ENCODE peak calls at places on chromosome X, in seven cellular contexts. One of them, this sample, is unnamed.

GRCh38 chrX:68710870-68711576 is 63.6 kb downstream of the STARD8 start:
- DNase-seq in GM12865: peak; percentile 35
- DNase-seq in SK-N-SH: peak; percentile 73
- DNase-seq in astrocyte of the spinal cord: peak; percentile 37
- DNase-seq in OCI-LY7: peak; percentile 10
- DNase-seq in type B pancreatic cell: no peak
- DNase-seq in astrocyte: peak; percentile 18
- DNase-seq in this sample: peak; percentile 36

GRCh38 chrX:154696328-154697045 is 43.1 kb upstream of the CTAG2 start:
- DNase-seq in astrocyte of the spinal cord: peak; percentile 61
- DNase-seq in GM12865: no peak
- DNase-seq in astrocyte: peak; percentile 62
- DNase-seq in OCI-LY7: no peak
- DNase-seq in type B pancreatic cell: no peak
- DNase-seq in SK-N-SH: no peak
- DNase-seq in this sample: peak; percentile 55

GRCh38 chrX:3576886-3577516 is 136.4 kb downstream of the PRKX start:
- DNase-seq in GM12865: no peak
- DNase-seq in OCI-LY7: no peak
- DNase-seq in astrocyte: no peak
- DNase-seq in astrocyte of the spinal cord: no peak
- DNase-seq in type B pancreatic cell: no peak
- DNase-seq in SK-N-SH: no peak
- DNase-seq in this sample: peak; percentile 3

GRCh38 chrX:107485019-107485418 is 35.6 kb downstream of the FRMPD3 start:
- DNase-seq in astrocyte of the spinal cord: peak; percentile 5
- DNase-seq in GM12865: peak; percentile 3
- DNase-seq in type B pancreatic cell: no peak
- DNase-seq in SK-N-SH: no peak
- DNase-seq in OCI-LY7: peak; percentile 34
- DNase-seq in astrocyte: peak; percentile 6
- DNase-seq in this sample: no peak

GRCh38 chrX:12548746-12549145 is 242.5 kb upstream of the PRPS2 start:
- DNase-seq in astrocyte: no peak
- DNase-seq in astrocyte of the spinal cord: peak; percentile 18
- DNase-seq in SK-N-SH: no peak
- DNase-seq in GM12865: peak; percentile 22
- DNase-seq in type B pancreatic cell: no peak
- DNase-seq in OCI-LY7: peak; percentile 26
- DNase-seq in this sample: no peak

GRCh38 chrX:107715331-107716044 is 60.1 kb downstream of the TSC22D3 start:
- DNase-seq in SK-N-SH: peak; percentile 30
- DNase-seq in OCI-LY7: peak; percentile 31
- DNase-seq in type B pancreatic cell: no peak
- DNase-seq in GM12865: no peak
- DNase-seq in astrocyte of the spinal cord: no peak
- DNase-seq in astrocyte: no peak
- DNase-seq in this sample: peak; percentile 12

GRCh38 chrX:2445662-2446623 is 54.8 kb downstream of the DHRSX start:
- DNase-seq in GM12865: no peak
- DNase-seq in OCI-LY7: no peak
- DNase-seq in astrocyte: no peak
- DNase-seq in astrocyte of the spinal cord: no peak
- DNase-seq in type B pancreatic cell: no peak
- DNase-seq in SK-N-SH: no peak
- DNase-seq in this sample: no peak

GRCh38 chrX:52271212-52271611 is 86.5 kb downstream of the MAGED4 start:
- DNase-seq in GM12865: peak; percentile 3
- DNase-seq in type B pancreatic cell: no peak
- DNase-seq in astrocyte: no peak
- DNase-seq in SK-N-SH: no peak
- DNase-seq in astrocyte of the spinal cord: no peak
- DNase-seq in OCI-LY7: peak; percentile 32
- DNase-seq in this sample: no peak

GRCh38 chrX:140762061-140762460 is 52.5 kb downstream of the LINC00632 start:
- DNase-seq in SK-N-SH: peak; percentile 50
- DNase-seq in type B pancreatic cell: no peak
- DNase-seq in astrocyte of the spinal cord: peak; percentile 68
- DNase-seq in GM12865: peak; percentile 31
- DNase-seq in astrocyte: peak; percentile 58
- DNase-seq in OCI-LY7: peak; percentile 54
- DNase-seq in this sample: peak; percentile 45

GRCh38 chrX:105375816-105376215 is 155.3 kb upstream of the TEX13A start:
- DNase-seq in astrocyte of the spinal cord: peak; percentile 36
- DNase-seq in OCI-LY7: no peak
- DNase-seq in type B pancreatic cell: no peak
- DNase-seq in SK-N-SH: no peak
- DNase-seq in GM12865: no peak
- DNase-seq in astrocyte: peak; percentile 2
- DNase-seq in this sample: peak; percentile 35

GRCh38 chrX:137568741-137569469 is 3.0 kb downstream of the ZIC3 start:
- DNase-seq in astrocyte of the spinal cord: peak; percentile 14
- DNase-seq in GM12865: no peak
- DNase-seq in type B pancreatic cell: no peak
- DNase-seq in astrocyte: no peak
- DNase-seq in OCI-LY7: no peak
- DNase-seq in SK-N-SH: no peak
- DNase-seq in this sample: no peak

GRCh38 chrX:51494409-51494808 is 2.0 kb downstream of the NUDT11 start:
- DNase-seq in astrocyte of the spinal cord: peak; percentile 8
- DNase-seq in SK-N-SH: no peak
- DNase-seq in astrocyte: no peak
- DNase-seq in type B pancreatic cell: no peak
- DNase-seq in GM12865: no peak
- DNase-seq in OCI-LY7: peak; percentile 25
- DNase-seq in this sample: no peak

GRCh38 chrX:1609311-1609710 is 5.5 kb upstream of the ASMT start:
- DNase-seq in astrocyte: no peak
- DNase-seq in type B pancreatic cell: no peak
- DNase-seq in GM12865: no peak
- DNase-seq in SK-N-SH: no peak
- DNase-seq in astrocyte of the spinal cord: no peak
- DNase-seq in OCI-LY7: no peak
- DNase-seq in this sample: no peak

GRCh38 chrX:40099046-40099968 is 1.5 kb upstream of the BCOR start:
- DNase-seq in SK-N-SH: peak; percentile 70
- DNase-seq in GM12865: peak; percentile 85
- DNase-seq in astrocyte: no peak
- DNase-seq in type B pancreatic cell: no peak
- DNase-seq in astrocyte of the spinal cord: no peak
- DNase-seq in OCI-LY7: peak; percentile 87
- DNase-seq in this sample: no peak

GRCh38 chrX:108199691-108200090 is 108.1 kb downstream of the ATG4A start:
- DNase-seq in OCI-LY7: peak; percentile 7
- DNase-seq in type B pancreatic cell: no peak
- DNase-seq in astrocyte: no peak
- DNase-seq in GM12865: peak; percentile 14
- DNase-seq in SK-N-SH: peak; percentile 23
- DNase-seq in astrocyte of the spinal cord: peak; percentile 25
- DNase-seq in this sample: peak; percentile 1

GRCh38 chrX:112997991-112998390 is 157.4 kb upstream of the AMOT start:
- DNase-seq in type B pancreatic cell: no peak
- DNase-seq in OCI-LY7: no peak
- DNase-seq in astrocyte: no peak
- DNase-seq in SK-N-SH: no peak
- DNase-seq in GM12865: no peak
- DNase-seq in astrocyte of the spinal cord: no peak
- DNase-seq in this sample: no peak

GRCh38 chrX:84188320-84188834 is 378 bp upstream of the RPS6KA6 start:
- DNase-seq in astrocyte of the spinal cord: peak; percentile 57
- DNase-seq in SK-N-SH: peak; percentile 82
- DNase-seq in astrocyte: peak; percentile 38
- DNase-seq in OCI-LY7: no peak
- DNase-seq in type B pancreatic cell: peak; percentile 66
- DNase-seq in GM12865: no peak
- DNase-seq in this sample: peak; percentile 32

GRCh38 chrX:16172391-16172790 is 5.1 kb downstream of the MAGEB17 start:
- DNase-seq in OCI-LY7: no peak
- DNase-seq in type B pancreatic cell: no peak
- DNase-seq in astrocyte of the spinal cord: no peak
- DNase-seq in astrocyte: no peak
- DNase-seq in GM12865: no peak
- DNase-seq in SK-N-SH: no peak
- DNase-seq in this sample: no peak

GRCh38 chrX:24305905-24306304 is 8.0 kb downstream of the SUPT20HL2 start:
- DNase-seq in astrocyte of the spinal cord: no peak
- DNase-seq in astrocyte: no peak
- DNase-seq in type B pancreatic cell: no peak
- DNase-seq in OCI-LY7: no peak
- DNase-seq in SK-N-SH: no peak
- DNase-seq in GM12865: no peak
- DNase-seq in this sample: no peak

GRCh38 chrX:14718403-14718802 is 154.5 kb downstream of the FANCB start:
- DNase-seq in type B pancreatic cell: no peak
- DNase-seq in OCI-LY7: no peak
- DNase-seq in astrocyte of the spinal cord: no peak
- DNase-seq in astrocyte: peak; percentile 12
- DNase-seq in SK-N-SH: no peak
- DNase-seq in GM12865: no peak
- DNase-seq in this sample: no peak

GRCh38 chrX:55767100-55767499 is 49.6 kb downstream of the RRAGB start:
- DNase-seq in SK-N-SH: no peak
- DNase-seq in GM12865: no peak
- DNase-seq in OCI-LY7: no peak
- DNase-seq in astrocyte: peak; percentile 39
- DNase-seq in type B pancreatic cell: no peak
- DNase-seq in astrocyte of the spinal cord: peak; percentile 53
- DNase-seq in this sample: no peak

GRCh38 chrX:23246001-23246400 is 88.6 kb upstream of the PTCHD1 start:
- DNase-seq in OCI-LY7: no peak
- DNase-seq in GM12865: no peak
- DNase-seq in type B pancreatic cell: no peak
- DNase-seq in astrocyte of the spinal cord: peak; percentile 62
- DNase-seq in SK-N-SH: no peak
- DNase-seq in astrocyte: peak; percentile 80
- DNase-seq in this sample: peak; percentile 15

GRCh38 chrX:100939336-100939735 is 10.6 kb upstream of the XKRX start:
- DNase-seq in astrocyte: no peak
- DNase-seq in SK-N-SH: no peak
- DNase-seq in OCI-LY7: peak; percentile 68
- DNase-seq in GM12865: no peak
- DNase-seq in type B pancreatic cell: no peak
- DNase-seq in astrocyte of the spinal cord: no peak
- DNase-seq in this sample: no peak

DNA sequence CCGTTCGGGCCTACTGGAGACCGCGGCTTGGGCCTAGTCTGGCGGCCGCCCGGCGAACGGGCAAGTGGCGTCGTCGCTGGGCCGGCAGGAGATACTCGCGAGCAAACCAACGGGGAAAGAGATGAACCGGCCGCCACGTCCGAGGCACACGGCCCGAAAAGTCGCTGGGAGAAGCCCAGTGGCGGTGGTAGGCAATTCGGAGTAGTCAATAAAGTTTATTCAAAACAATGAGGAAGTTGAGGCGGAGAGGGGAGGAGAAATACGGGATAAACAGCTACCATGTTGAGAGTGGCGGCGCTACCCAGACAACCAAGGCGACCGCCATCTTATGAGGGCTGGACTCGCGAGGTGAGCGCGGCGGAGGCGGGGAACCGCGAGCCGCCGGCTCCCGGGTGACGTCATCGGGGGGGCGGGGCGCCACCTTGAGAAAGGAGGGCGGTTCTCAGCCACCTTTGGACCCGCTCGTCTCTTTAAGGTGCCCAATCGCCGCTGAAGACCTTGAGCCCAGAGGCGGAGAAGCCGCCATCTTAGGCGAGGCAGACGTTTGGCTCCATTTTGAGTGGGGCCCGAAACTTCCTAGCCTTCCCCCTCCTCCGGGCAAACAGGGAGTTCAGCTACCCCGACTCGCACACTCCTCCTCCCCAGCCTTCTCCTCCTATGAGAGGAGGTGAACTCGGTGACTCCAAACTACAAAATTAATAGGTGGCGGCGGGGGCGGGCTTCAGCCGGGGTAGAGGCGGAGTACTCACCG is at the start of gene PHF8:
- DNase-seq in SK-N-SH: peak; percentile 84
- DNase-seq in GM12865: peak; percentile 97
- DNase-seq in type B pancreatic cell: peak; percentile 94
- DNase-seq in astrocyte: peak; percentile 89
- DNase-seq in OCI-LY7: peak; percentile 94
- DNase-seq in astrocyte of the spinal cord: peak; percentile 96
- DNase-seq in this sample: peak; percentile 93
- TF ChIP-seq CTCF in SK-N-SH: no peak
- TF ChIP-seq CTCF in GM12865: no peak
- TF ChIP-seq CTCF in type B pancreatic cell: peak; percentile 31
- TF ChIP-seq CTCF in astrocyte: no peak
- TF ChIP-seq CTCF in OCI-LY7: no peak
- TF ChIP-seq CTCF in astrocyte of the spinal cord: no peak
- TF ChIP-seq CTCF in this sample: peak; percentile 14

DNA sequence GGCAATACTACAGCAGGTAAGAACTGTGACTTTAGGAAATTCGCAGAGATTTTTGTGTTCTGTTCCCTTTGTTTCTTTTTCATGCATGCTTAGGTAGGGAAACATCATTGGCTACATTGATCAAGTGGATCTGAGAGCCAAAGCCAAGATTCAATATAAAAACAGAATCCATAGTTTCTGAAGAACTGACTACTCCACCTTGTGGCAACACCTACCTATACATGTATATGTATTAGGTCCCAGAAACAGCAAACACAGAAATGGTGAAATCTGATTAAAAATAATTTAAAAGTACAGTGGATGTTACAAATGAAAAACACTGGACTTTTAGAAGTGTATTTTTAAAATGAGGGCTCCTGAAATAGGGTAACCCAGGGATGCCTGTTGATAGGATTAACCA is 322.6 kb upstream of the MAOA start:
- DNase-seq in OCI-LY7: peak; percentile 29
- DNase-seq in astrocyte: no peak
- DNase-seq in astrocyte of the spinal cord: no peak
- DNase-seq in SK-N-SH: no peak
- DNase-seq in type B pancreatic cell: no peak
- DNase-seq in GM12865: peak; percentile 10
- DNase-seq in this sample: no peak
- TF ChIP-seq CTCF in OCI-LY7: peak; percentile 42
- TF ChIP-seq CTCF in astrocyte: no peak
- TF ChIP-seq CTCF in astrocyte of the spinal cord: no peak
- TF ChIP-seq CTCF in SK-N-SH: no peak
- TF ChIP-seq CTCF in type B pancreatic cell: peak; percentile 60
- TF ChIP-seq CTCF in GM12865: no peak
- TF ChIP-seq CTCF in this sample: no peak

DNA sequence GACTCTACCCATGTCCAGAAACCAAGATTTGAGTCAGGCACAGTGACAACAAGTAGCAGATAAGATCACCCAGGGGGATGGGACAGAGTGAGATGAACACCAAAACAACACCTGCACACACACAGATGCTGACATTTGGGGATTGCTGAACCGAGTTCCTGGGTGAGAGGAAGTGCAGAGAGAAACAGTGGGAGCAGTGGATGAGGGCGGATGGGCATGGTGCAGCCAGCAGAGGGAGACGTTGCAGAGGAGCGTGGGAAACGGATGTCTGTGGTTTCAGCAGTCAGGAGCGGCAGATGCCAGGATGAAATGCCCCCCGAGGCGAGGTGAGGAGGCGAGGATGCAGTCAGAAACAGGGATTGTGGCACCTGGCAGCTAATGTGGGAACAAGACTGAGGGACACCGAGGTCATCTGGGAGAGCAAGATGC is 78.6 kb upstream of the STS start:
- DNase-seq in SK-N-SH: peak; percentile 65
- DNase-seq in astrocyte of the spinal cord: no peak
- DNase-seq in GM12865: peak; percentile 21
- DNase-seq in astrocyte: no peak
- DNase-seq in OCI-LY7: peak; percentile 42
- DNase-seq in type B pancreatic cell: no peak
- DNase-seq in this sample: no peak
- TF ChIP-seq CTCF in SK-N-SH: peak; percentile 40
- TF ChIP-seq CTCF in astrocyte of the spinal cord: peak; percentile 51
- TF ChIP-seq CTCF in GM12865: peak; percentile 30
- TF ChIP-seq CTCF in astrocyte: no peak
- TF ChIP-seq CTCF in OCI-LY7: peak; percentile 51
- TF ChIP-seq CTCF in type B pancreatic cell: peak; percentile 46
- TF ChIP-seq CTCF in this sample: peak; percentile 30

GRCh38 chrX:149903889-149904748 is 23.1 kb downstream of the MAGEA8 start:
- DNase-seq in SK-N-SH: no peak
- DNase-seq in OCI-LY7: no peak
- DNase-seq in type B pancreatic cell: no peak
- DNase-seq in astrocyte of the spinal cord: peak; percentile 16
- DNase-seq in GM12865: peak; percentile 46
- DNase-seq in astrocyte: no peak
- DNase-seq in this sample: no peak
- TF ChIP-seq CTCF in SK-N-SH: peak; percentile 24
- TF ChIP-seq CTCF in OCI-LY7: no peak
- TF ChIP-seq CTCF in type B pancreatic cell: peak; percentile 51
- TF ChIP-seq CTCF in astrocyte of the spinal cord: peak; percentile 26
- TF ChIP-seq CTCF in GM12865: no peak
- TF ChIP-seq CTCF in astrocyte: no peak
- TF ChIP-seq CTCF in this sample: peak; percentile 40